ENCODE peak calls at places on chromosomes 5 and 9, in five cellular contexts. Z is NCI-H2029, R is iPS-NIHi11, T is ELF-1, X is ACHN. M is an unnamed sample.

GRCh38 chr9:120916573-120916972 is 10.0 kb downstream of the TRAF1 start:
- DNase-seq in Z (no peak), R (no peak), T (no peak), X (no peak), M (no peak)

GRCh38 chr9:129889936-129890717 is 54.9 kb downstream of the USP20 start:
- DNase-seq in Z (no peak), R (peak; percentile 76), T (peak; percentile 86), X (no peak), M (peak; percentile 65)

GRCh38 chr5:138468966-138469539 is 3.8 kb downstream of the EGR1 start:
- DNase-seq in Z (no peak), R (no peak), T (no peak), X (no peak), M (no peak)

GRCh38 chr5:128671861-128672414 is 133.9 kb upstream of the FBN2 start:
- DNase-seq in Z (no peak), R (no peak), T (no peak), X (no peak), M (no peak)

GRCh38 chr5:137438932-137439331 is 60.2 kb downstream of the SPOCK1 start:
- DNase-seq in Z (no peak), R (no peak), T (no peak), X (no peak), M (no peak)

GRCh38 chr5:114332493-114332892 is 29.4 kb upstream of the KCNN2 start:
- DNase-seq in Z (no peak), R (no peak), T (no peak), X (no peak), M (no peak)

GRCh38 chr5:136295914-136296313 is 69.4 kb downstream of the TRPC7 start:
- DNase-seq in Z (no peak), R (no peak), T (no peak), X (no peak), M (no peak)

GRCh38 chr9:13266172-13266571 is 13.3 kb downstream of the MPDZ start:
- DNase-seq in Z (no peak), R (no peak), T (no peak), X (no peak), M (no peak)

GRCh38 chr9:114047717-114048116 is 30.4 kb downstream of the AMBP start:
- DNase-seq in Z (no peak), R (peak; percentile 54), T (peak; percentile 36), X (peak; percentile 11), M (peak; percentile 68)

GRCh38 chr9:9112001-9112725 is 1312.6 kb upstream of the DMAC1 start:
- DNase-seq in Z (no peak), R (no peak), T (no peak), X (no peak), M (peak; percentile 68)

GRCh38 chr5:38650540-38651275 is 94.3 kb upstream of the LIFR start:
- DNase-seq in Z (peak; percentile 22), R (peak; percentile 28), T (no peak), X (peak; percentile 14), M (no peak)

GRCh38 chr5:73393606-73394489 is 54.7 kb downstream of the FOXD1 start:
- DNase-seq in Z (peak; percentile 74), R (no peak), T (no peak), X (peak; percentile 22), M (no peak)

GRCh38 chr9:104361207-104361606 is 142.9 kb upstream of the OR13F1 start:
- DNase-seq in Z (no peak), R (no peak), T (peak; percentile 17), X (no peak), M (no peak)

GRCh38 chr9:13364271-13364670 is 84.8 kb upstream of the MPDZ start:
- DNase-seq in Z (no peak), R (no peak), T (no peak), X (no peak), M (no peak)

GRCh38 chr9:18890372-18890771 is 142.6 kb downstream of the SAXO1 start:
- DNase-seq in Z (no peak), R (no peak), T (no peak), X (no peak), M (no peak)

GRCh38 chr9:115531410-115532130 is 413.6 kb upstream of the TNC start:
- DNase-seq in Z (no peak), R (no peak), T (no peak), X (no peak), M (no peak)

GRCh38 chr5:36017622-36018021 is 26.4 kb upstream of the UGT3A1 start:
- DNase-seq in Z (no peak), R (no peak), T (no peak), X (no peak), M (no peak)

GRCh38 chr9:89225587-89225986 is 47.0 kb upstream of the SHC3 start:
- DNase-seq in Z (no peak), R (no peak), T (peak; percentile 19), X (no peak), M (no peak)

GRCh38 chr9:35318741-35319140 is 156.9 kb downstream of the UNC13B start:
- DNase-seq in Z (no peak), R (no peak), T (no peak), X (no peak), M (no peak)

GRCh38 chr9:33193818-33194217 is 26.7 kb upstream of the B4GALT1 start:
- DNase-seq in Z (no peak), R (no peak), T (no peak), X (no peak), M (no peak)

GRCh38 chr5:54309751-54310432 is 481 bp downstream of the ARL15 start:
- DNase-seq in Z (peak; percentile 39), R (peak; percentile 53), T (no peak), X (peak; percentile 44), M (peak; percentile 70)

GRCh38 chr5:55141945-55142690 is 17.9 kb upstream of the GPX8 start:
- DNase-seq in Z (no peak), R (no peak), T (no peak), X (no peak), M (no peak)

GRCh38 chr5:96896285-96896711 is 20.0 kb downstream of the ERAP2 start:
- DNase-seq in Z (no peak), R (no peak), T (no peak), X (no peak), M (no peak)

GRCh38 chr9:130426883-130427282 is 17.9 kb upstream of the ASS1 start:
- DNase-seq in Z (peak; percentile 36), R (no peak), T (no peak), X (peak; percentile 75), M (peak; percentile 73)

GRCh38 chr9:93224591-93224990 is 40.7 kb downstream of the WNK2 start:
- DNase-seq in Z (peak; percentile 56), R (peak; percentile 64), T (peak; percentile 49), X (no peak), M (no peak)

GRCh38 chr5:93723005-93723404 is 18.4 kb downstream of the POU5F2 start:
- DNase-seq in Z (peak; percentile 17), R (no peak), T (no peak), X (no peak), M (no peak)

GRCh38 chr9:96245399-96245798 is 56.6 kb downstream of the HSD17B3 start:
- DNase-seq in Z (no peak), R (peak; percentile 42), T (no peak), X (no peak), M (no peak)

GRCh38 chr9:68705636-68706578 is 867 bp downstream of the PIP5K1B start:
- DNase-seq in Z (peak; percentile 18), R (no peak), T (peak; percentile 21), X (peak; percentile 2), M (peak; percentile 66)

GRCh38 chr5:151617841-151618710 is 26.9 kb upstream of the FAT2 start:
- DNase-seq in Z (peak; percentile 14), R (no peak), T (no peak), X (no peak), M (no peak)

GRCh38 chr5:141477169-141477568 is 1.4 kb downstream of the PCDHGC3 start:
- DNase-seq in Z (no peak), R (no peak), T (no peak), X (no peak), M (no peak)

GRCh38 chr9:38032266-38032830 is 36.7 kb downstream of the SHB start:
- DNase-seq in Z (no peak), R (no peak), T (no peak), X (no peak), M (no peak)

GRCh38 chr5:68332546-68332945 is 117.0 kb downstream of the PIK3R1 start:
- DNase-seq in Z (no peak), R (no peak), T (no peak), X (peak; percentile 14), M (no peak)

GRCh38 chr5:68433921-68434879 is 218.6 kb downstream of the PIK3R1 start:
- DNase-seq in Z (no peak), R (peak; percentile 58), T (peak; percentile 93), X (peak; percentile 83), M (peak; percentile 100)

M was measured in islet precursor cell.